ENCODE peak calls at places on chromosomes 1 and 21, in eight cellular contexts. D, T, O, R, Q, L, B and A are unnamed samples.

GRCh38 chr1:70072239-70072751 is 133.1 kb downstream of the LRRC40 start:
- DNase-seq in L (peak), B (peak), R (no peak), D (peak), O (peak), Q (no peak), T (peak), A (no peak)

GRCh38 chr1:1914101-1914811 is 804 bp upstream of the CALML6 start:
- DNase-seq in O (no peak), T (no peak), B (no peak), R (no peak), D (no peak), L (no peak), Q (no peak), A (no peak)

GRCh38 chr1:160623860-160624259 is 23.0 kb downstream of the SLAMF1 start:
- DNase-seq in L (no peak), O (no peak), D (no peak), B (no peak), Q (no peak), R (no peak), T (no peak), A (no peak)

GRCh38 chr1:212595787-212596714 is 12.5 kb upstream of the ATF3 start:
- DNase-seq in Q (no peak), T (peak), D (peak), B (peak), R (peak), L (peak), O (peak), A (peak)

GRCh38 chr1:112762541-112763141 is 47.5 kb upstream of the PPM1J start:
- DNase-seq in B (peak), Q (no peak), T (no peak), R (peak), D (peak), L (peak), O (peak), A (no peak)

GRCh38 chr21:41808846-41809245 is 42.0 kb upstream of the RIPK4 start:
- DNase-seq in T (no peak), L (no peak), Q (peak), O (no peak), B (no peak), D (no peak), R (no peak), A (no peak)

GRCh38 chr1:219523411-219523810 is 89.5 kb downstream of the ZC3H11B start:
- DNase-seq in B (no peak), T (no peak), Q (no peak), L (no peak), R (no peak), O (no peak), D (no peak), A (no peak)

GRCh38 chr1:112687361-112687760 is 12.9 kb downstream of the MOV10 start:
- DNase-seq in B (no peak), Q (no peak), O (no peak), D (no peak), R (peak), L (peak), T (no peak), A (peak)

GRCh38 chr1:2170211-2170610 is 24.4 kb downstream of the FAAP20 start:
- DNase-seq in O (no peak), T (no peak), D (no peak), B (peak), R (no peak), L (no peak), Q (no peak), A (no peak)

GRCh38 chr1:45892068-45892785 is 88.8 kb downstream of the MAST2 start:
- DNase-seq in B (peak), R (peak), T (peak), O (peak), Q (no peak), D (peak), L (peak), A (peak)

GRCh38 chr1:65979145-65979544 is 186.4 kb downstream of the PDE4B start:
- DNase-seq in B (no peak), T (no peak), D (no peak), Q (no peak), L (no peak), R (no peak), O (no peak), A (no peak)

GRCh38 chr1:185934476-185935189 is 200.4 kb downstream of the HMCN1 start:
- DNase-seq in L (peak), T (no peak), Q (no peak), D (peak), R (no peak), B (peak), O (peak), A (no peak)

GRCh38 chr1:214439352-214440119 is 111.9 kb downstream of the PTPN14 start:
- DNase-seq in O (peak), D (no peak), Q (no peak), R (peak), T (peak), B (no peak), L (peak), A (peak)

GRCh38 chr1:180501865-180502360 is 464 bp downstream of the ACBD6 start:
- DNase-seq in R (peak), D (no peak), O (peak), L (peak), T (no peak), Q (no peak), B (no peak), A (no peak)

GRCh38 chr1:3539707-3540425 is 71.4 kb downstream of the MEGF6 start:
- DNase-seq in O (no peak), B (no peak), Q (no peak), R (peak), T (no peak), D (no peak), L (no peak), A (no peak)

GRCh38 chr1:94757931-94758330 is 62.2 kb upstream of the SLC44A3 start:
- DNase-seq in T (peak), O (no peak), Q (no peak), D (no peak), L (no peak), R (no peak), B (no peak), A (no peak)

GRCh38 chr1:93707956-93708355 is 26.3 kb upstream of the BCAR3 start:
- DNase-seq in D (no peak), T (no peak), B (no peak), Q (no peak), O (no peak), L (peak), R (no peak), A (no peak)

GRCh38 chr1:79052829-79053449 is 46.4 kb upstream of the ADGRL4 start:
- DNase-seq in D (peak), L (no peak), Q (no peak), B (no peak), T (no peak), R (no peak), O (no peak), A (no peak)

GRCh38 chr1:117346206-117346928 is 20.9 kb upstream of the MAN1A2 start:
- DNase-seq in L (peak), D (no peak), T (no peak), Q (no peak), B (no peak), O (no peak), R (no peak), A (no peak)

GRCh38 chr1:92877792-92878191 is 46.0 kb downstream of the RPL5 start:
- DNase-seq in R (no peak), L (peak), T (peak), O (no peak), B (no peak), Q (no peak), D (no peak), A (no peak)

GRCh38 chr1:2232916-2233438 is 4.9 kb downstream of the SKI start:
- DNase-seq in L (no peak), B (no peak), D (no peak), R (no peak), T (peak), O (no peak), Q (no peak), A (no peak)

GRCh38 chr1:246785536-246786111 is 61.4 kb downstream of the SCCPDH start:
- DNase-seq in T (no peak), D (no peak), B (no peak), R (no peak), O (no peak), L (no peak), Q (no peak), A (no peak)

GRCh38 chr1:34590211-34590623 is 164.6 kb upstream of the GJB5 start:
- DNase-seq in Q (no peak), O (peak), R (peak), D (no peak), B (no peak), T (no peak), L (peak), A (peak)

GRCh38 chr1:109191377-109191776 is 22.3 kb upstream of the SARS1 start:
- DNase-seq in R (no peak), Q (no peak), B (no peak), T (no peak), L (no peak), D (no peak), O (no peak), A (no peak)

GRCh38 chr1:103326595-103326994 is 198.9 kb upstream of the RNPC3 start:
- DNase-seq in Q (no peak), B (no peak), R (no peak), D (no peak), O (no peak), T (no peak), L (no peak), A (no peak)

GRCh38 chr1:12617511-12617900 is 504 bp downstream of the DHRS3 start:
- DNase-seq in Q (peak), T (no peak), O (no peak), B (no peak), D (no peak), R (peak), L (peak), A (no peak)

GRCh38 chr1:230307213-230307612 is 118.9 kb downstream of the PGBD5 start:
- DNase-seq in T (no peak), Q (peak), D (no peak), R (peak), B (no peak), O (peak), L (peak), A (no peak)

GRCh38 chr1:16165548-16165947 is 9.7 kb upstream of the EPHA2 start:
- DNase-seq in D (no peak), L (no peak), O (peak), Q (no peak), R (no peak), B (no peak), T (no peak), A (no peak)

GRCh38 chr1:92240034-92240433 is 22.3 kb downstream of the C1orf146 start:
- DNase-seq in O (no peak), D (peak), Q (no peak), B (no peak), R (no peak), L (no peak), T (no peak), A (no peak)

GRCh38 chr1:208239518-208240381 is 4.4 kb downstream of the PLXNA2 start:
- DNase-seq in Q (no peak), B (no peak), T (no peak), L (no peak), O (peak), R (no peak), D (no peak), A (no peak)

GRCh38 chr1:220527279-220528048 is 472 bp upstream of the MARK1 start:
- DNase-seq in R (no peak), T (peak), L (peak), B (no peak), D (peak), Q (peak), O (peak), A (no peak)

GRCh38 chr1:209648931-209649776 is 3.1 kb downstream of the LAMB3 start:
- DNase-seq in R (peak), L (peak), Q (no peak), D (peak), O (peak), B (peak), T (peak), A (peak)